ENCODE peak calls at places on chromosomes 6 and 20, in ten cellular contexts. Y is NCI-H2171 treated with DMSO at 0.1 percent for 48 hours; Q is GF-D8; L is left kidney; B is stimulated activated effector memory CD8-positive, alpha-beta T cell treated with anti-CD3 and anti-CD28 coated beads, Interleukin-12 subunit alpha, Interleukin-12 subunit beta, amount 100 ng/mL, for 72 hours; W is cardiac fibroblast; C is neural progenitor cell; G is activated T-cell treated with anti-CD3 and anti-CD28 coated beads, Interleukin-2, amount 50 U/mL, for 4 hours; V is SHP77 treated with DMSO at 0.1 percent for 48 hours; S is HS-27A. D is an unnamed sample.

GRCh38 chr6:160273760-160274159 is 15.1 kb upstream of the SLC22A2 start:
- DNase-seq in W (no peak), L (no peak), Y (no peak), Q (no peak), S (no peak), B (no peak), G (no peak), V (no peak), C (no peak), D (no peak)

GRCh38 chr6:108581932-108582500 is 21.3 kb downstream of the FOXO3 start:
- DNase-seq in S (no peak), V (no peak), L (no peak), G (no peak), W (no peak), Q (no peak), C (no peak), Y (peak), B (no peak), D (no peak)

GRCh38 chr6:81894286-81894685 is 141.8 kb upstream of the TENT5A start:
- DNase-seq in W (peak), S (no peak), C (no peak), V (no peak), Q (no peak), L (no peak), Y (no peak), B (no peak), G (no peak), D (no peak)

GRCh38 chr20:59149678-59150504 is 13.7 kb upstream of the ZNF831 start:
- DNase-seq in L (peak), Y (no peak), C (no peak), G (peak), Q (peak), S (no peak), B (peak), W (no peak), V (no peak), D (no peak)

GRCh38 chr20:63274381-63275228 is 2.0 kb downstream of the ARFGAP1 start:
- DNase-seq in Y (no peak), L (no peak), G (no peak), Q (no peak), S (no peak), V (no peak), C (no peak), B (no peak), W (no peak), D (no peak)

GRCh38 chr6:111215134-111215533 is 127.8 kb downstream of the SLC16A10 start:
- DNase-seq in G (no peak), L (no peak), C (no peak), S (no peak), B (no peak), W (peak), V (no peak), Y (no peak), Q (no peak), D (no peak)

GRCh38 chr6:112189494-112189893 is 64.9 kb downstream of the LAMA4 start:
- DNase-seq in Q (no peak), L (peak), S (no peak), Y (no peak), G (no peak), W (no peak), C (no peak), V (no peak), B (no peak), D (no peak)

GRCh38 chr20:11807070-11807741 is 110.5 kb upstream of the BTBD3 start:
- DNase-seq in C (no peak), Q (no peak), W (peak), S (peak), B (no peak), G (no peak), L (no peak), Y (no peak), V (no peak), D (no peak)

GRCh38 chr6:56079761-56080540 is 167.4 kb downstream of the COL21A1 start:
- DNase-seq in B (no peak), V (no peak), Q (no peak), S (no peak), W (peak), C (no peak), Y (no peak), G (no peak), L (no peak), D (no peak)

GRCh38 chr20:50385733-50386640 is 124.2 kb upstream of the PTPN1 start:
- DNase-seq in Q (no peak), V (no peak), L (no peak), C (no peak), S (no peak), G (no peak), W (no peak), Y (no peak), B (peak), D (no peak)

GRCh38 chr6:165059032-165059431 is 250.4 kb downstream of the C6orf118 start:
- DNase-seq in W (no peak), L (no peak), G (no peak), C (no peak), Q (no peak), V (no peak), B (no peak), Y (no peak), S (no peak), D (no peak)

GRCh38 chr20:36322131-36322530 is 16.0 kb downstream of the DLGAP4 start:
- DNase-seq in Y (no peak), W (no peak), G (no peak), B (no peak), Q (no peak), L (no peak), V (no peak), C (no peak), S (no peak), D (no peak)

GRCh38 chr6:971981-972640 is 279.2 kb upstream of the EXOC2 start:
- DNase-seq in G (no peak), S (no peak), W (no peak), Q (no peak), B (no peak), L (no peak), C (no peak), V (no peak), Y (no peak), D (no peak)

GRCh38 chr6:77620290-77620882 is 32.5 kb upstream of the MEI4 start:
- DNase-seq in G (no peak), B (no peak), V (no peak), S (no peak), Q (no peak), C (peak), W (no peak), Y (peak), L (peak), D (peak)

GRCh38 chr6:74128536-74128935 is 432.5 kb downstream of the CD109 start:
- DNase-seq in B (no peak), W (no peak), S (no peak), Q (no peak), L (peak), V (no peak), C (no peak), G (no peak), Y (no peak), D (no peak)

GRCh38 chr6:144675231-144675861 is 390.2 kb downstream of the UTRN start:
- DNase-seq in Q (no peak), S (peak), C (no peak), G (no peak), B (peak), V (peak), Y (peak), L (no peak), W (peak), D (peak)

GRCh38 chr6:31586596-31586995 is 519 bp downstream of the LST1 start:
- DNase-seq in G (no peak), C (no peak), Y (no peak), V (no peak), B (no peak), Q (peak), S (no peak), W (no peak), L (no peak), D (peak)

GRCh38 chr20:63502671-63503172 is 3.8 kb upstream of the EEF1A2 start:
- DNase-seq in G (no peak), C (no peak), S (no peak), L (peak), Y (peak), W (no peak), Q (no peak), B (no peak), V (no peak), D (no peak)

GRCh38 chr6:160667854-160668481 is 3.9 kb upstream of the LPA start:
- DNase-seq in G (no peak), S (no peak), C (peak), Q (no peak), B (no peak), L (peak), W (no peak), Y (peak), V (peak), D (peak)

GRCh38 chr6:108989700-108990099 is 104.9 kb downstream of the SESN1 start:
- DNase-seq in W (no peak), S (no peak), Y (no peak), B (no peak), G (no peak), Q (no peak), L (peak), C (no peak), V (no peak), D (no peak)

GRCh38 chr6:101608724-101609123 is 215.2 kb downstream of the GRIK2 start:
- DNase-seq in V (no peak), Y (no peak), B (no peak), L (no peak), W (no peak), G (no peak), S (no peak), C (no peak), Q (no peak), D (no peak)

GRCh38 chr20:24001901-24002405 is 13.4 kb upstream of the GGTLC1 start:
- DNase-seq in Q (no peak), G (no peak), B (no peak), Y (no peak), C (no peak), V (no peak), W (no peak), S (no peak), L (no peak), D (no peak)

GRCh38 chr6:38552136-38552535 is 87.6 kb downstream of the BTBD9 start:
- DNase-seq in V (no peak), Y (no peak), C (no peak), L (no peak), S (no peak), B (no peak), Q (peak), G (no peak), W (no peak), D (peak)

GRCh38 chr20:45419188-45420091 is 3.5 kb downstream of the PIGT start:
- DNase-seq in V (peak), W (peak), G (no peak), Q (no peak), S (no peak), Y (peak), L (no peak), C (no peak), B (no peak), D (no peak)

GRCh38 chr6:6962699-6963098 is 145.1 kb upstream of the RREB1 start:
- DNase-seq in B (no peak), L (no peak), V (no peak), C (no peak), S (no peak), G (no peak), Y (no peak), W (no peak), Q (no peak), D (no peak)

GRCh38 chr6:90241229-90241873 is 55.3 kb downstream of the BACH2 start:
- DNase-seq in B (no peak), L (no peak), C (peak), G (no peak), Q (peak), V (no peak), W (no peak), S (no peak), Y (peak), D (no peak)

GRCh38 chr6:170087946-170088348 is 202.9 kb downstream of the DLL1 start:
- DNase-seq in L (peak), S (no peak), G (no peak), W (no peak), V (no peak), Q (peak), Y (no peak), C (no peak), B (peak), D (peak)

GRCh38 chr6:132515386-132515785 is 2.5 kb upstream of the STX7 start:
- DNase-seq in Y (no peak), Q (no peak), G (no peak), B (no peak), C (no peak), S (no peak), L (no peak), V (no peak), W (peak), D (no peak)

GRCh38 chr6:128713461-128713860 is 169.5 kb upstream of the LAMA2 start:
- DNase-seq in Y (no peak), C (no peak), Q (no peak), V (no peak), B (no peak), W (no peak), L (no peak), S (no peak), G (no peak), D (no peak)

GRCh38 chr6:73134588-73134987 is 90.7 kb downstream of the KHDC1L start:
- DNase-seq in Y (peak), V (no peak), S (no peak), Q (no peak), C (peak), G (peak), W (peak), L (peak), B (no peak), D (no peak)

GRCh38 chr6:149754573-149754972 is 5.0 kb downstream of the PCMT1 start:
- DNase-seq in Q (no peak), Y (no peak), V (no peak), L (no peak), B (no peak), W (no peak), G (no peak), S (no peak), C (no peak), D (no peak)

GRCh38 chr6:78942451-78942850 is 75.1 kb downstream of the IRAK1BP1 start:
- DNase-seq in V (no peak), L (no peak), B (no peak), G (no peak), Q (no peak), Y (no peak), W (peak), C (no peak), S (no peak), D (no peak)

GRCh38 chr6:167306401-167306998 is 15.4 kb downstream of the UNC93A start:
- DNase-seq in Y (no peak), L (no peak), Q (no peak), W (peak), V (no peak), C (no peak), B (no peak), G (no peak), S (no peak), D (no peak)

GRCh38 chr6:53673138-53673801 is 7.7 kb upstream of the KLHL31 start:
- DNase-seq in L (no peak), B (no peak), C (no peak), G (no peak), Y (peak), V (no peak), W (peak), S (peak), Q (no peak), D (no peak)

GRCh38 chr6:126535138-126535537 is 195.2 kb downstream of the CENPW start:
- DNase-seq in Y (no peak), S (no peak), C (no peak), L (no peak), V (no peak), W (no peak), B (no peak), Q (no peak), G (no peak), D (no peak)

GRCh38 chr6:30568245-30568644 is 3.0 kb upstream of the ABCF1 start:
- DNase-seq in Q (no peak), V (no peak), G (peak), B (no peak), L (no peak), W (no peak), S (no peak), Y (no peak), C (no peak), D (no peak)

D was measured in AML-193.